ENCODE peak calls at places on chromosome 1, in four cellular contexts. C is psoas muscle, Z is thyroid gland, L is brain microvascular endothelial cell. A is an unnamed sample.

GRCh38 chr1:48947761-48948537 is 171.3 kb upstream of the BEND5 start:
- DNase-seq in C (no peak), Z (no peak), L (no peak), A (no peak)

GRCh38 chr1:14345925-14346550 is 252.4 kb upstream of the KAZN start:
- DNase-seq in Z (no peak), L (no peak), C (no peak), A (no peak)

GRCh38 chr1:228007054-228007800 is 429 bp downstream of the WNT3A start:
- DNase-seq in C (no peak), Z (no peak), L (no peak), A (peak; percentile 54)

GRCh38 chr1:6889875-6890480 is 104.7 kb downstream of the CAMTA1 start:
- DNase-seq in Z (peak; percentile 75), L (peak; percentile 60), C (no peak), A (no peak)

GRCh38 chr1:31954607-31955283 is 16.6 kb upstream of the PTP4A2 start:
- DNase-seq in C (peak; percentile 89), Z (peak; percentile 82), L (peak; percentile 96), A (peak; percentile 93)

GRCh38 chr1:2948751-2949680 is 72.3 kb upstream of the ACTRT2 start:
- DNase-seq in C (no peak), Z (no peak), L (no peak), A (no peak)

GRCh38 chr1:201370500-201370899 is 7.0 kb downstream of the TNNT2 start:
- DNase-seq in Z (no peak), C (no peak), L (no peak), A (no peak)

GRCh38 chr1:30521261-30521865 is 202.0 kb downstream of the MATN1 start:
- DNase-seq in L (no peak), Z (no peak), C (no peak), A (peak; percentile 64)

GRCh38 chr1:168709407-168709891 is 19.6 kb downstream of the DPT start:
- DNase-seq in C (no peak), Z (no peak), L (peak; percentile 31), A (no peak)

GRCh38 chr1:200317236-200317635 is 92.6 kb downstream of the ZNF281 start:
- DNase-seq in C (no peak), Z (no peak), L (peak; percentile 31), A (no peak)

GRCh38 chr1:47434051-47434842 is 3.6 kb upstream of the FOXD2 start:
- DNase-seq in L (peak; percentile 25), C (no peak), Z (peak; percentile 69), A (no peak)

GRCh38 chr1:56866656-56867055 is 12.1 kb downstream of the C8A start:
- DNase-seq in Z (no peak), L (peak; percentile 37), C (no peak), A (no peak)

GRCh38 chr1:235923466-235924008 is 56.8 kb upstream of the LYST start:
- DNase-seq in Z (peak; percentile 21), L (peak; percentile 43), C (no peak), A (no peak)

GRCh38 chr1:9591669-9592509 is 3.2 kb downstream of the TMEM201 start:
- DNase-seq in C (no peak), L (no peak), Z (no peak), A (no peak)

GRCh38 chr1:33351281-33351660 is 30.4 kb upstream of the A3GALT2 start:
- DNase-seq in C (no peak), L (no peak), Z (no peak), A (peak; percentile 36)

GRCh38 chr1:204426035-204426436 is 14.4 kb upstream of the PPP1R15B start:
- DNase-seq in C (no peak), L (peak; percentile 66), Z (no peak), A (no peak)

GRCh38 chr1:163337631-163338030 is 15.9 kb downstream of the NUF2 start:
- DNase-seq in C (no peak), Z (no peak), L (peak; percentile 45), A (no peak)

GRCh38 chr1:161044908-161045748 is 649 bp downstream of the USF1 start:
- DNase-seq in L (peak; percentile 56), Z (peak; percentile 69), C (peak; percentile 63), A (peak; percentile 86)

GRCh38 chr1:178818416-178818815 is 52.5 kb downstream of the ANGPTL1 start:
- DNase-seq in L (peak; percentile 9), C (no peak), Z (no peak), A (no peak)

GRCh38 chr1:199794105-199794863 is 233.2 kb upstream of the NR5A2 start:
- DNase-seq in L (no peak), Z (no peak), C (no peak), A (no peak)

GRCh38 chr1:226580625-226581270 is 32.2 kb downstream of the STUM start:
- DNase-seq in L (no peak), Z (no peak), C (no peak), A (no peak)

GRCh38 chr1:36771222-36771621 is 263.1 kb downstream of the GRIK3 start:
- DNase-seq in C (no peak), L (no peak), Z (no peak), A (no peak)

GRCh38 chr1:17831619-17832018 is 76.5 kb downstream of the ACTL8 start:
- DNase-seq in L (peak; percentile 48), Z (peak; percentile 42), C (no peak), A (peak; percentile 16)

GRCh38 chr1:31335007-31335406 is 37.9 kb downstream of the FABP3 start:
- DNase-seq in Z (no peak), L (peak; percentile 7), C (no peak), A (no peak)

GRCh38 chr1:150765229-150765976 is at the start of gene CTSS:
- DNase-seq in L (no peak), C (no peak), Z (no peak), A (no peak)

DNA sequence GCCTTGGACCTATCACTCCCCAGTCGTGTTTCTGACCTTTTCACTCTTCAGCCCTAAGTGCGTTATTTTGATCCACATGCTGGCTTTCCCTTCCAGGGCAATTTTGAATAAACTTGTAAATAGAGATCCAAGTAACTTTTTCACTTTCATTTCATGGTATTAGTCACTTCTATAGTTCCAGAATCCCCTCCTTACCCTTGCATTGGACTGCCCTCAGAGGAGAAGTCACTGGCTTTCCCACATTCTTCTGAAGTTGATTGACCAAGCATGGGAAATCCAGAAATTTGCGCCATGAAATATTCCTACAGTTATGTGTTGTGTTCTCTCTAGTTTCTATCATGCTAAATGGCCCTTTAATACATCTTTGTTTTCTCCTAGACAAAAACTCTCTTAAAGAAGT is 177.3 kb upstream of the GORAB start:
- DNase-seq in C (no peak), Z (no peak), L (no peak), A (no peak)
- H3K27ac ChIP-seq in C (no peak overlapping the region), Z (no peak overlapping the region), L (no peak overlapping the region), A (peak overlapping the region; percentile 53)

GRCh38 chr1:185439727-185440415 is 122.8 kb upstream of the IVNS1ABP start:
- DNase-seq in Z (no peak), C (no peak), L (peak; percentile 78), A (no peak)
- H3K4me3 ChIP-seq in Z (no peak overlapping the region), C (no peak overlapping the region), L (no peak overlapping the region), A (no peak overlapping the region)

DNA sequence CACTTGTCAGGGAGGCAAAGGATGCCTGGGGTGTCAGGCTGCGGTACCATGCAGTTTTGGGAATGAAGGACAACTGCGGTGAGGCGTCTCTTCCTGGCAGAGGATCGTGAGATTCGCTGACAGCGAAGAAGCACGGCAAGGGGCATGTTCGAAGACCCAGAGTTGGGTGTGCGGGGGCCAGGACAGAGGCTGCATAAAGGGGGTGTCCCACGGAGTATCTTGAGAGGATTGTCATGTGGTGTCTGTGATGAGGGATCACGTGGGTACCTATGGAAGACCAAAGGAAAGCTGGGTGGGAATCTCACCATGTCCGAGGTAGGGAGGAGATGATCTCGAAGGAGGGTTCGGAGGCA is 372 bp downstream of the SLC25A44 start:
- DNase-seq in Z (no peak), C (no peak), L (peak; percentile 20), A (no peak)
- H3K27ac ChIP-seq in Z (no peak overlapping the region), C (peak overlapping the region; percentile 91), L (peak overlapping the region; percentile 46), A (peak overlapping the region; percentile 75)

DNA sequence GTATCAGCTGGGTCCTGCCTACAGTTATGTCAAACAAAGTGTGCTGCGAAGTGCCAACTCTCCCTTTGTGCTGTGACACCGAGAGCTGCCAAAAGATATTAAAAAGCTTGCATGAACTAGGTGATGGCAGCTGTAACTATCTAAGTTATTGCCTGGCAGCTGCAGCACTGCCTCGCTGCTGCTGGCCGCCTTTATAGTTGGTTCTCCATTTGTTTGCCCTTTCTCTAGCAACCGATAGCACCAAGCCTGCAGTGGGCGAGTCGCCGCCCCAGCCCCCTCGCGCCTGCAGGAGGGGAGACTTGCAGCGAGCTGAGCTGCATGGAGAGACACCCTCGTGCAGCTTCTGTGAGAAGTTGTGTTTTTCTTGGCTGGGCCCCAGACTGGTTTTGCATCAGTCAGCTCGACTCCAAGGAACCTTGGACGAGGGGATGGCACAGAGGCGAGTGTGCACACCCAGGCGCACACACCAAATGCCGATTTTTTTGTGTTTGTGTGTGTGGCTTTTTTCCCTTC is 330.6 kb downstream of the RPS6KC1 start:
- DNase-seq in Z (peak; percentile 56), L (peak; percentile 3), C (no peak), A (no peak)
- H3K4me3 ChIP-seq in Z (no peak overlapping the region), L (no peak overlapping the region), C (peak overlapping the region; percentile 15), A (no peak overlapping the region)

GRCh38 chr1:11704226-11704619 is 12.7 kb downstream of the DRAXIN start:
- DNase-seq in Z (peak; percentile 71), L (no peak), C (no peak), A (no peak)

GRCh38 chr1:11700655-11701467 is 9.4 kb downstream of the DRAXIN start:
- DNase-seq in C (no peak), L (no peak), Z (no peak), A (no peak)

GRCh38 chr1:11701981-11702803 is 10.7 kb downstream of the DRAXIN start:
- DNase-seq in C (no peak), L (no peak), Z (no peak), A (no peak)

GRCh38 chr1:11703357-11704225 is 12.1 kb downstream of the DRAXIN start:
- DNase-seq in C (no peak), Z (no peak), L (no peak), A (no peak)

GRCh38 chr1:11701551-11701961 is 10.0 kb downstream of the DRAXIN start:
- DNase-seq in L (no peak), Z (peak; percentile 2), C (no peak), A (no peak)
- H3K27ac ChIP-seq in L (no peak overlapping the region), Z (no peak overlapping the region), C (no peak overlapping the region), A (no peak overlapping the region)

DNA sequence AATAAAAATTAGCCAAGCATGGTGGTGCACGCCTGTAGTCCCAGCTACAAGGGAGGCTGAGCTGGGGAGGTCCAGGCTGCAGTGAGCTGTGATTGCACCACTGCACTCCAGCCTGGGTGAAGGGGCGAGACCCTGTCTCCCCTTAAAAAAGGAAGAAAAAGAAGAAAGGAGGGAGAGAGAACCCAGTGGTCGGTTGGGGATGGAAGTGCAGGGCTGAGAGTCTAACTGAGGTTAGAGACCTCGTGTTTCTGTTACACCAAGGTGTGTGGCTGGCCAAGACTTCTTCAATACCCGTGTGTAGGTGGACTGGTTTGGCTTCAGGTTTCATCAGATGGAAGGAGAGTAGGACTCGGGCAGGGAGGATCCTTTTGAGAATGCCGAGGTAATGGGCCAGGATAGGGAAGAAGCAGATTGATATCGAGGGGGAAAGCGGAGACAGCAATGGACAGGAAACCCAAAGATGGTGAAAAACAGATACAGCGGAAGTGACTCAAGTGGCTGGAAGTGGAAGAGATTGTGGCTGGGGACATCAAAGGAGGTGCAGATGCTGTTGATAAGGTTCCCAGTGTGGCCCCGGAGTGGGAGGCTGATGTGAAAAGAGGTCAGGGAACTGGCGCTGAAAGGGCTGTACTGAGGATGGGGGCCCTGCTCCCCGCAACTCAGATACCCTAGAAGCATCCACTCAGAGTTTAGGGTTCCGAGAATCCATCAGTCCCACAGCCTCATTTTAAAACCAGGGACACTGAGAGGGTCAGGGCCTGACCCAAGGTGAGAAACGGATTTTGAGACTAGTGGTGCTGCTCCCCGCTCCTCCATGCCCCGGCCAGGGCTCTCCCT is 681 bp upstream of the UBXN10 start:
- DNase-seq in C (no peak), Z (no peak), L (no peak), A (no peak)
- H3K4me3 ChIP-seq in C (peak overlapping the region; percentile 58), Z (no peak overlapping the region), L (no peak overlapping the region), A (peak overlapping the region; percentile 63)